ENCODE peak calls at places on chromosomes 12 and 14, in six cellular contexts. H is CD8-positive, alpha-beta memory T cell; M is neural progenitor cell; W is pancreas; U is heart left ventricle; V is astrocyte. I is an unnamed sample.

GRCh38 chr14:20602583-20602982 is 11.4 kb upstream of the RNASE12 start:
- DNase-seq in H (no peak), M (no peak), W (no peak), U (no peak), V (no peak), I (no peak)

GRCh38 chr14:102931580-102932285 is 9.3 kb downstream of the AMN start:
- DNase-seq in H (no peak), M (no peak), W (peak; percentile 54), U (no peak), V (no peak), I (peak; percentile 40)

GRCh38 chr14:90495357-90496276 is 98.8 kb downstream of the CALM1 start:
- DNase-seq in H (peak; percentile 57), M (peak; percentile 94), W (no peak), U (no peak), V (peak; percentile 57), I (no peak)

GRCh38 chr14:89214221-89214965 is 202.6 kb downstream of the FOXN3 start:
- DNase-seq in H (no peak), M (peak; percentile 77), W (peak; percentile 91), U (peak; percentile 72), V (no peak), I (peak; percentile 91)

GRCh38 chr12:40325349-40325960 is 100.7 kb downstream of the LRRK2 start:
- DNase-seq in H (no peak), M (peak; percentile 35), W (no peak), U (no peak), V (no peak), I (no peak)

GRCh38 chr14:96464136-96464535 is 38.0 kb upstream of the PAPOLA start:
- DNase-seq in H (no peak), M (no peak), W (no peak), U (no peak), V (no peak), I (no peak)

GRCh38 chr14:24971255-24971654 is 78.7 kb downstream of the STXBP6 start:
- DNase-seq in H (no peak), M (no peak), W (no peak), U (no peak), V (peak; percentile 33), I (no peak)

GRCh38 chr12:115135800-115136211 is 451.8 kb upstream of the TBX3 start:
- DNase-seq in H (no peak), M (no peak), W (no peak), U (peak; percentile 74), V (peak; percentile 45), I (peak; percentile 49)

GRCh38 chr14:49362916-49363315 is 223.3 kb downstream of the RPS29 start:
- DNase-seq in H (no peak), M (no peak), W (no peak), U (no peak), V (no peak), I (no peak)

GRCh38 chr12:132617822-132618682 is 524 bp upstream of the P2RX2 start:
- DNase-seq in H (peak; percentile 21), M (peak; percentile 52), W (peak; percentile 51), U (no peak), V (no peak), I (no peak)

DNA sequence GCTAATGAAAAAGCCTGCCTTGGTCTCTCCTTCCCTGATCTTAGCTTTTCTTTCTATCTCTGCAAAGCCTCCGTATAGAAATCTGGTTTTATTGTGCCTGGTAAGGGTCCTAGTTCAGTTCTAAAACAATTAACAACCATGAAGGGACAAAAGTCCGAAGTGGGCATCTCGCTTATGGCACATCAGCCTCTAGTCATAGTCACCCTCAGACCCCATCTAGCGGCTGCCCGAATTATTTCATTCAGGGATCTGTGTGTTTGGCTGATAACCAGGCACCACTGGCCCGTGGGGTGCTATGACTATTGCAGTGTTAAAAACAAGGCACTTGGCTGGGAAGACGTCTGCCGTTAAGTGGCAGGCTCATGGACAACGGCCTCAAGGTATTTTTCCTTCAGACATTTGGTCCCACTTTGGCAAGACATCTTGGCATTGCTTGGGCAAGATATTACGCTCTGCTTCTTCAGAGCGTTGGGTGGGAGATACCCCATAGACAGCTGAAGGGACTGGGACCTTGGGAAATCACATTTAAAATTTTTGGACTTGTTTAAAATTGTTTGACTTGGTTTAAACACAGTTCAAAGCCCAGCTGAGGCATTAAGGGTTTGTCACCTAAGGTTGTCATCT is 87.1 kb downstream of the SINHCAF start:
- DNase-seq in H (no peak), M (peak; percentile 76), W (peak; percentile 47), U (no peak), V (peak; percentile 45), I (no peak)
- H3K4me3 ChIP-seq in H (no peak overlapping the region), M (no peak overlapping the region), W (no peak overlapping the region), U (no peak overlapping the region), V (no peak overlapping the region), I (no peak overlapping the region)

GRCh38 chr12:13504736-13505135 is 308.2 kb downstream of the EMP1 start:
- DNase-seq in H (no peak), M (no peak), W (no peak), U (no peak), V (no peak), I (no peak)
- H3K27ac ChIP-seq in H (no peak overlapping the region), M (no peak overlapping the region), W (no peak overlapping the region), U (no peak overlapping the region), V (no peak overlapping the region), I (no peak overlapping the region)

GRCh38 chr12:94039199-94039840 is 109.1 kb upstream of the PLXNC1 start:
- DNase-seq in H (no peak), M (no peak), W (no peak), U (no peak), V (no peak), I (no peak)

GRCh38 chr12:94042321-94042720 is 106.1 kb upstream of the PLXNC1 start:
- DNase-seq in H (no peak), M (peak; percentile 88), W (no peak), U (no peak), V (no peak), I (no peak)

GRCh38 chr12:94039914-94040313 is 108.5 kb upstream of the PLXNC1 start:
- DNase-seq in H (no peak), M (no peak), W (no peak), U (no peak), V (no peak), I (no peak)

GRCh38 chr12:94038605-94039004 is 109.8 kb upstream of the PLXNC1 start:
- DNase-seq in H (no peak), M (no peak), W (no peak), U (no peak), V (no peak), I (no peak)

GRCh38 chr12:94041833-94042232 is 106.5 kb upstream of the PLXNC1 start:
- DNase-seq in H (no peak), M (peak; percentile 19), W (no peak), U (no peak), V (no peak), I (no peak)
- H3K4me3 ChIP-seq in H (no peak overlapping the region), M (peak overlapping the region; percentile 4), W (no peak overlapping the region), U (no peak overlapping the region), V (no peak overlapping the region), I (no peak overlapping the region)

DNA sequence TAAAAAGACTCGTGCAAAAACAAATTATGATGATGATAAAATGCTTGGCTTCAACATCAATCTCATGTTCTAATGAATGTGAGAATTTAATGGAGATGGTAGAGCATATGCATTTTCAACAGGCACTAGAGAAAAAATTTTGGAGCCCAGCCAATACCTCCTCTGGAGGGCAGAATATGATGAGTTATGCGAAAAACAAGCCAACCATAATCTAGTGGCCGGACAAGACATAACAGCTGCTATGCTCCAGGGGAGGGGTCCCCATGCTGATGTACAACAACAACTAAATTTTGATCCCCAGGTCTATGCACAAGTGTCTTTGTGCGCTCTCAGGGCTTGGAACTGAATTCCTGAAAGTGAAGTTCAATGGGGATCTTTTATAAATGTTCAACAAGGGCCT is 1197.5 kb downstream of the LRFN5 start:
- DNase-seq in H (no peak), M (no peak), W (no peak), U (no peak), V (no peak), I (no peak)
- H3K27ac ChIP-seq in H (no peak overlapping the region), M (no peak overlapping the region), W (no peak overlapping the region), U (no peak overlapping the region), V (no peak overlapping the region), I (no peak overlapping the region)

GRCh38 chr12:32897688-32898573 is 1.4 kb upstream of the PKP2 start:
- DNase-seq in H (no peak), M (no peak), W (no peak), U (no peak), V (no peak), I (no peak)

GRCh38 chr12:32894566-32894965 is 2.0 kb downstream of the PKP2 start:
- DNase-seq in H (no peak), M (no peak), W (no peak), U (no peak), V (no peak), I (no peak)

GRCh38 chr12:32895688-32896437 is 714 bp downstream of the PKP2 start:
- DNase-seq in H (no peak), M (peak; percentile 49), W (peak; percentile 60), U (no peak), V (no peak), I (no peak)

GRCh38 chr12:32896438-32897275 is at the start of gene PKP2:
- DNase-seq in H (no peak), M (peak; percentile 90), W (peak; percentile 94), U (peak; percentile 79), V (no peak), I (peak; percentile 80)

GRCh38 chr12:32897276-32897615 is 669 bp upstream of the PKP2 start:
- DNase-seq in H (no peak), M (no peak), W (no peak), U (no peak), V (no peak), I (no peak)
- H3K4me3 ChIP-seq in H (peak overlapping the region; percentile 29), M (peak overlapping the region; percentile 91), W (peak overlapping the region; percentile 79), U (peak overlapping the region; percentile 64), V (peak overlapping the region; percentile 52), I (peak overlapping the region; percentile 63)

GRCh38 chr14:70706177-70706576 is 64.5 kb downstream of the TTC9 start:
- DNase-seq in H (no peak), M (no peak), W (no peak), U (no peak), V (no peak), I (no peak)
- H3K27ac ChIP-seq in H (no peak overlapping the region), M (no peak overlapping the region), W (no peak overlapping the region), U (no peak overlapping the region), V (no peak overlapping the region), I (no peak overlapping the region)

I was measured in lower lobe of right lung.